ENCODE peak calls at places on chromosome 11, in seven cellular contexts. C is neuronal stem cell, H is H1, Q is mesenchymal stem cell, D is H9, N is mesendoderm, T is IMR-90. U is an unnamed sample. For H3K27me3, the result is how much of the 10 kb centered on the place peaks cover.

GRCh38 chr11:18684267-18684666 is 14.3 kb upstream of the TMEM86A start:
- DNase-seq in C (no peak), T (no peak), N (no peak), H (no peak), D (no peak), Q (no peak), U (no peak)

GRCh38 chr11:102546427-102546826 is 15.9 kb upstream of the MMP7 start:
- DNase-seq in C (no peak), T (no peak), H (no peak), D (no peak), Q (no peak), N (no peak), U (no peak)

GRCh38 chr11:100800202-100800601 is 113.1 kb downstream of the ARHGAP42 start:
- DNase-seq in D (no peak), H (no peak), N (no peak), T (no peak), Q (peak), C (no peak), U (no peak)

GRCh38 chr11:61923166-61924015 is 6.0 kb upstream of the RAB3IL1 start:
- DNase-seq in N (peak), T (peak), C (no peak), H (peak), D (peak), Q (peak), U (peak)

GRCh38 chr11:94398101-94398500 is 3.1 kb downstream of the GPR83 start:
- DNase-seq in T (no peak), Q (no peak), C (no peak), N (no peak), H (no peak), D (no peak), U (no peak)

GRCh38 chr11:113989381-113989780 is 14.5 kb downstream of the HTR3A start:
- DNase-seq in H (no peak), Q (no peak), C (no peak), T (no peak), N (no peak), D (no peak), U (no peak)

GRCh38 chr11:35282226-35282882 is 137.0 kb downstream of the SLC1A2 start:
- DNase-seq in Q (peak), D (no peak), T (peak), C (no peak), N (no peak), H (no peak), U (peak)

GRCh38 chr11:106540001-106540400 is 462.5 kb downstream of the AASDHPPT start:
- DNase-seq in H (no peak), C (no peak), N (no peak), D (no peak), Q (no peak), T (no peak), U (no peak)

GRCh38 chr11:128936546-128937275 is 6.0 kb downstream of the TP53AIP1 start:
- DNase-seq in T (no peak), C (peak), H (peak), N (peak), D (peak), Q (peak), U (peak)

GRCh38 chr11:118511576-118511975 is 15.7 kb upstream of the TTC36 start:
- DNase-seq in N (no peak), H (no peak), D (no peak), T (no peak), Q (no peak), C (no peak), U (no peak)

GRCh38 chr11:2562181-2562581 is 117.4 kb downstream of the KCNQ1 start:
- DNase-seq in H (no peak), N (no peak), Q (no peak), T (no peak), D (no peak), C (no peak), U (peak)

GRCh38 chr11:45145421-45146071 is 893 bp upstream of the PRDM11 start:
- DNase-seq in Q (peak), H (peak), D (peak), N (peak), T (peak), C (peak), U (peak)

GRCh38 chr11:13229136-13229535 is 48.5 kb upstream of the BMAL1 start:
- DNase-seq in D (no peak), T (no peak), C (no peak), N (no peak), H (no peak), Q (no peak), U (no peak)

GRCh38 chr11:5007561-5007960 is 12.9 kb downstream of the OR51L1 start:
- DNase-seq in H (no peak), D (no peak), C (no peak), N (peak), T (no peak), Q (peak), U (no peak)

GRCh38 chr11:8103909-8104308 is 22.9 kb downstream of the TUB start:
- DNase-seq in D (no peak), N (no peak), H (no peak), C (no peak), Q (no peak), T (no peak), U (no peak)
- H4K8ac ChIP-seq in D (no peak), N (no peak), H (no peak), C (no peak), Q (no peak), T (no peak), U (no peak)

GRCh38 chr11:42593426-42593825 is 718.4 kb upstream of the API5 start:
- DNase-seq in H (no peak), C (no peak), T (no peak), D (no peak), N (no peak), Q (no peak), U (no peak)

GRCh38 chr11:42598341-42598740 is 713.5 kb upstream of the API5 start:
- DNase-seq in C (no peak), Q (no peak), T (no peak), H (no peak), D (no peak), N (no peak), U (no peak)

GRCh38 chr11:42591841-42592240 is 720.0 kb upstream of the API5 start:
- DNase-seq in N (peak), Q (no peak), D (no peak), C (no peak), T (no peak), H (no peak), U (no peak)

GRCh38 chr11:42595856-42596255 is 715.9 kb upstream of the API5 start:
- DNase-seq in T (no peak), Q (no peak), N (peak), D (no peak), H (no peak), C (peak), U (no peak)
- H2BK5ac ChIP-seq in T (no peak), Q (no peak), N (no peak), D (no peak), H (no peak), C (no peak), U (no peak)

GRCh38 chr11:17596310-17596669 is 49.2 kb downstream of the OTOG start:
- DNase-seq in D (peak), T (no peak), H (peak), N (no peak), Q (no peak), C (no peak), U (no peak)
- H3K27me3 ChIP-seq in D (under half), T (under half), H (under half), N (under half), Q (half or more), C (under half), U (under half)

GRCh38 chr11:66454828-66455227 is 11.9 kb upstream of the PELI3 start:
- DNase-seq in Q (no peak), T (no peak), D (no peak), N (no peak), C (no peak), H (no peak), U (no peak)
- H4K8ac ChIP-seq in Q (no peak), T (no peak), D (no peak), N (no peak), C (no peak), H (no peak), U (no peak)

DNA sequence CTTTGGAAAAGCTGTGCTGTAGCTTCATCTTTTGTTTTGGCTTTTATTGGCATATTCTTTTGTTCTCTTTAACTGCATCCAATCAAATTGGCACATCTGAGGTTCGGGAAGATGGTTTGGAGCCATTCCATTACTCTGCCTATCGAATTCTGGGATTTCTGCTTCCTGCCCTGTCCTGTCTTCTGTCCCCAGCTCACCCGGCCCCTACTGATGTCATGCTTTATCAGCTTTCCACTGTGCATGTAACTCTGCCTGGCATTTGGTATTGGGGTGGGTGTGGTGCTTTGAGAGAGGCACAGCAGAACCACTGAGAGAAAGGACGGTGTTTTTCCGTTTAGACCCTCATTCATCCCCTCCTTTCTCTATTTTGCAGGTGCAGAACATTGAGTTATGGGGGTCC is 80.4 kb downstream of the ADAMTS15 start:
- DNase-seq in C (no peak), D (no peak), H (no peak), N (no peak), T (no peak), Q (no peak), U (no peak)
- H2BK5ac ChIP-seq in C (no peak), D (no peak), H (no peak), N (no peak), T (no peak), Q (no peak), U (no peak)